ENCODE peak calls at places on chromosomes 12 and 14, in seven cellular contexts. R, X, I, W, U, A and G are unnamed samples.

GRCh38 chr12:77401062-77401461 is 335.7 kb upstream of the E2F7 start:
- DNase-seq in R (no peak), X (no peak), I (no peak), W (no peak), U (no peak), A (no peak), G (no peak)

GRCh38 chr12:31474751-31475150 is 116.2 kb downstream of the DENND5B start:
- DNase-seq in R (peak), X (no peak), I (peak), W (no peak), U (no peak), A (no peak), G (no peak)

GRCh38 chr12:41621288-41621687 is 433.2 kb downstream of the PDZRN4 start:
- DNase-seq in R (no peak), X (no peak), I (no peak), W (no peak), U (no peak), A (no peak), G (no peak)

GRCh38 chr12:67811437-67812361 is 163.2 kb downstream of the DYRK2 start:
- DNase-seq in R (peak), X (peak), I (peak), W (peak), U (no peak), A (no peak), G (no peak)

GRCh38 chr14:92160619-92161018 is 38.9 kb downstream of the CPSF2 start:
- DNase-seq in R (peak), X (peak), I (peak), W (peak), U (no peak), A (no peak), G (no peak)

GRCh38 chr14:48725001-48725734 is 861.0 kb downstream of the RPS29 start:
- DNase-seq in R (peak), X (peak), I (no peak), W (peak), U (no peak), A (no peak), G (no peak)

GRCh38 chr12:3613641-3614180 is 122.7 kb downstream of the PRMT8 start:
- DNase-seq in R (no peak), X (no peak), I (no peak), W (no peak), U (no peak), A (no peak), G (no peak)

GRCh38 chr12:102067574-102068258 is 5.9 kb upstream of the WASHC3 start:
- DNase-seq in R (peak), X (no peak), I (peak), W (peak), U (no peak), A (no peak), G (peak)

GRCh38 chr14:74941676-74942097 is 13.7 kb downstream of the PGF start:
- DNase-seq in R (peak), X (peak), I (no peak), W (peak), U (no peak), A (no peak), G (no peak)

GRCh38 chr12:113642672-113643071 is 171.0 kb upstream of the LHX5 start:
- DNase-seq in R (no peak), X (no peak), I (no peak), W (no peak), U (no peak), A (no peak), G (no peak)

GRCh38 chr12:117590386-117590785 is 229.0 kb upstream of the NOS1 start:
- DNase-seq in R (no peak), X (no peak), I (no peak), W (no peak), U (no peak), A (no peak), G (no peak)

GRCh38 chr12:15590180-15590826 is 198.9 kb downstream of the EPS8 start:
- DNase-seq in R (peak), X (peak), I (no peak), W (peak), U (no peak), A (peak), G (peak)

GRCh38 chr12:122610911-122611310 is 83.9 kb downstream of the KNTC1 start:
- DNase-seq in R (peak), X (no peak), I (no peak), W (no peak), U (no peak), A (no peak), G (no peak)

GRCh38 chr14:52299692-52300278 is 14.3 kb upstream of the PTGER2 start:
- DNase-seq in R (peak), X (peak), I (no peak), W (peak), U (no peak), A (no peak), G (no peak)

GRCh38 chr12:93122569-93123091 is 193.5 kb upstream of the EEA1 start:
- DNase-seq in R (no peak), X (no peak), I (no peak), W (no peak), U (no peak), A (no peak), G (no peak)

GRCh38 chr14:106372870-106373657 is 846.7 kb downstream of the TMEM121 start:
- DNase-seq in R (no peak), X (no peak), I (no peak), W (no peak), U (no peak), A (peak), G (no peak)

GRCh38 chr12:106342397-106343212 is 14.9 kb upstream of the POLR3B start:
- DNase-seq in R (peak), X (peak), I (no peak), W (peak), U (no peak), A (no peak), G (peak)

GRCh38 chr14:24135834-24136683 is at the start of gene PSME1:
- DNase-seq in R (peak), X (peak), I (no peak), W (peak), U (peak), A (peak), G (peak)

GRCh38 chr12:28242888-28243633 is 52.8 kb downstream of the CCDC91 start:
- DNase-seq in R (peak), X (peak), I (no peak), W (peak), U (no peak), A (no peak), G (no peak)

GRCh38 chr14:80425686-80426085 is 214.4 kb upstream of the DIO2 start:
- DNase-seq in R (peak), X (peak), I (peak), W (peak), U (no peak), A (no peak), G (peak)

GRCh38 chr12:131025939-131026702 is 72.4 kb downstream of the ADGRD1 start:
- DNase-seq in R (no peak), X (no peak), I (no peak), W (no peak), U (no peak), A (no peak), G (no peak)

GRCh38 chr12:102946042-102946441 is 11.4 kb upstream of the ASCL1 start:
- DNase-seq in R (no peak), X (no peak), I (no peak), W (no peak), U (no peak), A (no peak), G (no peak)

GRCh38 chr14:67241416-67242362 is at the start of gene PALS1:
- DNase-seq in R (peak), X (peak), I (peak), W (peak), U (no peak), A (no peak), G (no peak)

GRCh38 chr12:98325003-98325402 is 190.4 kb upstream of the TMPO start:
- DNase-seq in R (no peak), X (no peak), I (no peak), W (no peak), U (no peak), A (no peak), G (no peak)

GRCh38 chr12:106632797-106633450 is 50.1 kb downstream of the RFX4 start:
- DNase-seq in R (no peak), X (no peak), I (no peak), W (no peak), U (no peak), A (no peak), G (no peak)

GRCh38 chr14:47227051-47227600 is 448.3 kb downstream of the MDGA2 start:
- DNase-seq in R (no peak), X (peak), I (no peak), W (no peak), U (no peak), A (no peak), G (no peak)

GRCh38 chr14:84181072-84181471 is 1348.9 kb upstream of the FLRT2 start:
- DNase-seq in R (no peak), X (no peak), I (no peak), W (no peak), U (no peak), A (no peak), G (no peak)

GRCh38 chr14:95085321-95085720 is 72.0 kb downstream of the DICER1 start:
- DNase-seq in R (no peak), X (no peak), I (no peak), W (no peak), U (no peak), A (no peak), G (no peak)

GRCh38 chr12:81779216-81779615 is 20.1 kb upstream of the PPFIA2 start:
- DNase-seq in R (no peak), X (no peak), I (no peak), W (no peak), U (no peak), A (no peak), G (no peak)

GRCh38 chr12:67182551-67182950 is 86.6 kb upstream of the CAND1 start:
- DNase-seq in R (no peak), X (no peak), I (no peak), W (no peak), U (no peak), A (no peak), G (no peak)

GRCh38 chr12:26227376-26227775 is 32.0 kb downstream of the SSPN start:
- DNase-seq in R (no peak), X (no peak), I (no peak), W (no peak), U (no peak), A (no peak), G (no peak)

GRCh38 chr12:26803552-26803951 is 29.4 kb downstream of the ITPR2 start:
- DNase-seq in R (peak), X (peak), I (peak), W (peak), U (no peak), A (no peak), G (no peak)

DNA sequence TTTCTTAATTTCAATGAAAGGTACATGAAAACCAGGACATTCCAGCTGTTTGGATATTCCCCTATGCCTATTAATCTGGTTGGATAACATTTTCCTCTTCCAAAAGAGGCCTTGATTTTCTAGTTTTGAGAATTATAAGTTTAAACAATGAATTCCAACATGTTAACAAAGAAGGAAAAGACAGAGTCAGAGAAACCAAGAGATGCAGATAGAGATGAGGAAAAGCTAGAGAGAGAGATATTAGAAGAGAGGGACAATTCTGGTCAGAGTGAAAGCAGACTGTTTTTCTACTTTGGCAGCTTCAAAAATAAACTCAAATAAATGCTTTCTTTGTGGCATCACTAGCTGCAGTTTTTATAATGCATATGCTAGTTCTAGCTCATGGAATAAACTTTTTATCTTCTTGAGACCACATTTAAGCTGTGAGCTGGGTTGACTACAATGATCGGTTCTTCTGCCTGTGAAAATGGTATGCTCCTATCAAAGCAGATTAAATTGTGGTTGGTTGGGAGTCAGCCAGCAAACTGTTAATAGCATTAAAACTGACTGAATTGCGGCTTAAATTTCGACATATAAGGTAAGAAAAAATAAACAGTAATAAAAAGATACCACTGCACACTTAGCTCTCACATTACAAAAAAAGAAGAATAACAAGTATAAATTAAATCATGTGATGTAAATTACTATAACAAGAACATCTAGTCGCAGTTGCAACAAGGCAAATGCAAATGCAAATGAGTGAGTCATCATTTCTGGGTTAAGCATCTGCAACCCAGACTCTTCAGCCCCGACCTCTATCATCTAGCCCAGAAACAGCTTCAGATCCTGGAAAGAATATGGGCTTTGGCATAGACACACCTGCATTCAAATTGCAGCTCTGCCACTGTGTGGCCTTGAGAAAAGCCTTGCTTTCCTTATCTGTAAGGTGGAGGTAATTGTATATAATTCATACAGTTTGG is 19.7 kb upstream of the DHRS7 start:
- DNase-seq in R (no peak), X (no peak), I (no peak), W (no peak), U (no peak), A (no peak), G (no peak)
- TF ChIP-seq CTCF in R (no peak), X (no peak), I (no peak), W (no peak), U (no peak), A (no peak), G (no peak)

DNA sequence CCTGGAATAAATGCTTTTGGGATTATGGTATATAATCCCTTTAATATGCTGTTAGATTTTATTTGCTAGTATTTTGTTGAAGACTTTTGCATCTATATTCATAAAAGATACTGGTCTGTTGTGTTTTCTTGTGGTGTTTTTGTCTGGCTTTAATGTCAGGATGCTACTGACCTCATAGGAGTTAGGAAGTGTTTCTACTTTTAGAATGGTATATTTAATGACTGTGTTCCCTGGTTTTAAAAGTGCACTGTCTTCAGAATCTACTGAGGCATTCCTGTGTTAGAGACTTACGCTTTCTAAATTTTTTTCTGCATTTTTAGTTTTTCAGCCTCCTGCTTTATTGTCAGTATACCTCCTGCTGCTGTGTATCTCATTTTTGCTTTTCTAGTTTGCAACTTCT is 51.6 kb downstream of the ARHGAP5 start:
- DNase-seq in R (no peak), X (no peak), I (no peak), W (no peak), U (no peak), A (no peak), G (no peak)
- H3K4me3 ChIP-seq in R (no peak), X (no peak), I (no peak), W (no peak), U (no peak), A (no peak), G (no peak)

DNA sequence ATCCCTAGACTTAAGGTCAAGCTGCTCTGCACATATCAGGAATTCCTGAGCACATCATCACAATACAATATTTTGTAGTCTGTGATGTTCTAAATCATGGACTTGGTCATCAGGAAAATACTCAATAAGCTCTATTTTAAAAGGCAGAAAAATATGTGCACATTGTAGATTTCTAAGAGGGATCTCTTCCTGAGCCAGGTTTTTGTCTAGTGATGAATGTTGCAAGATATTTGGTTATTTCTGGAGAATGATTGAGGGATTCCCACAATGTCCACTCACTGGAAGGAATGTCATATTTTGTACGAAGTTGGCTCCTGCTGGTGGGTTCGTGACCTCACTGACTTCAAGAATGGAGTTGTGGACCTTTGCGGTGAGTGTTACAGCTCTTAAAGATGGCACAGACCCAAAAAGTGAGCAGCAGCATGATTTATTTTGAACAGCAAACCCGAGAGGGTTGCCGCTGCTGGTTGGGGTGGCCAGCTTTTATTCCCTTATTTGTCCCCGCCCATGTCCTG is 300.9 kb upstream of the DCN start:
- DNase-seq in R (no peak), X (peak), I (no peak), W (no peak), U (no peak), A (no peak), G (no peak)
- TF ChIP-seq CTCF in R (no peak), X (no peak), I (no peak), W (no peak), U (no peak), A (no peak), G (no peak)

GRCh38 chr14:73888460-73888725 is 1.7 kb downstream of the ZNF410 start:
- DNase-seq in R (no peak), X (peak), I (no peak), W (peak), U (no peak), A (no peak), G (no peak)
- H3K4me3 ChIP-seq in R (no peak), X (peak), I (peak), W (peak), U (no peak), A (no peak), G (peak)

GRCh38 chr12:19181666-19182426 is 52.3 kb downstream of the PLEKHA5 start:
- DNase-seq in R (no peak), X (peak), I (no peak), W (peak), U (no peak), A (no peak), G (no peak)
- TF ChIP-seq CTCF in R (peak), X (peak), I (no peak), W (peak), U (no peak), A (no peak), G (no peak)

GRCh38 chr12:53602176-53602942 is 23.8 kb downstream of the ATF7 start:
- DNase-seq in R (no peak), X (no peak), I (no peak), W (no peak), U (no peak), A (no peak), G (no peak)
- H3K4me3 ChIP-seq in R (no peak), X (no peak), I (no peak), W (no peak), U (no peak), A (no peak), G (no peak)

GRCh38 chr14:61338457-61338856 is 17.1 kb downstream of the PRKCH start:
- DNase-seq in R (no peak), X (no peak), I (no peak), W (no peak), U (no peak), A (no peak), G (no peak)
- TF ChIP-seq CTCF in R (no peak), X (no peak), I (no peak), W (no peak), U (no peak), A (no peak), G (no peak)

GRCh38 chr12:1532367-1532752 is 62.0 kb downstream of the FBXL14 start:
- DNase-seq in R (no peak), X (no peak), I (no peak), W (no peak), U (no peak), A (no peak), G (no peak)

GRCh38 chr12:1531654-1532366 is 62.6 kb downstream of the FBXL14 start:
- DNase-seq in R (no peak), X (no peak), I (no peak), W (no peak), U (no peak), A (no peak), G (no peak)

GRCh38 chr12:1533602-1534304 is 60.6 kb downstream of the FBXL14 start:
- DNase-seq in R (peak), X (no peak), I (no peak), W (peak), U (no peak), A (no peak), G (no peak)

GRCh38 chr12:1532796-1533195 is 61.6 kb downstream of the FBXL14 start:
- DNase-seq in R (no peak), X (no peak), I (no peak), W (peak), U (no peak), A (no peak), G (no peak)

DNA sequence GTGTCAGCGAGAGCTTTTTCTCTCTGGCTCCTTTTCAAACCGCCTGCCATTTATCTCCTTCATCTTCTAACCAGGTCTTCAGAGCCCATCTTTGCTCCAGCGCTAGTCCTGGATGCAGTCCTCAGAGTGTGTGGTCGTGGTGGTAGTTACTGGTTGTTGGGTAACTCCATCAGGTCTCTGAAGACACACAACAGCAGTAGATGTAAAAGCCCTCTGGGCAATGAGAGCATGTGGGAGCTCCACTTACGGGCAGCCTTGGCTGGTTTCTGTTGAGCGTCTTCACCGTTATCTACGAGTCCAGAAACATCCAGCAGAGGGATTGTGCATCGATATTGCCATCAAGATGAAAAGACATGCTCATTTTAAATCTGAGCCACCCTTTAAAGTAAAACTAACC is 61.2 kb downstream of the FBXL14 start:
- DNase-seq in R (no peak), X (no peak), I (no peak), W (peak), U (no peak), A (no peak), G (no peak)
- H3K4me3 ChIP-seq in R (no peak), X (no peak), I (peak), W (peak), U (no peak), A (no peak), G (no peak)

GRCh38 chr12:94167071-94167806 is 18.9 kb downstream of the PLXNC1 start:
- DNase-seq in R (no peak), X (no peak), I (no peak), W (no peak), U (no peak), A (no peak), G (no peak)
- TF ChIP-seq CTCF in R (no peak), X (no peak), I (no peak), W (no peak), U (no peak), A (no peak), G (no peak)

DNA sequence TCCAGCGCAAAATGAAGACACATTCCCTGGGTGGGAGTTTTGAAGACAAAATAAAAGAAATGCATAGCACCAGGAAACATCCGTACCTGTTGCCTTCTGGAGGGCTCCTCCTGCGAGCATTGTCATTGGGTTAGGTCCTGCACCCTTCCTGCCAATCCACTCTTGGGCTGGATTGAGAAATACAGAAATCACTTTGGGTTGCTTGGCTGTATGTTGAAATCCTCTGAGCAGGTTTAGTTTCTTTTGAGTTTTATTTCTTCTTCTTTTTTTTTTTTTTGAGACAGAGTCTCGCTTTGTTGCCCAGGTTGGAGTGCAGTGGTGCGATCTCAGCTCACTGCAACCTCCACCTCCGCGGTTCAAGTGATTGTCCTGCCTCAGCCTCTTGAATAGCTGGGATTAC is 67.6 kb downstream of the ARF6 start:
- DNase-seq in R (no peak), X (no peak), I (no peak), W (no peak), U (no peak), A (no peak), G (no peak)
- H3K4me3 ChIP-seq in R (no peak), X (no peak), I (no peak), W (no peak), U (no peak), A (no peak), G (no peak)